ENCODE peak calls at places on chromosome 3, in nine cellular contexts. Y is GM13977; S is GDM1; K is sciatic nerve; Q is foreskin keratinocyte; X is GM23248; C is activated T-helper 1 cell treated with anti-CD3 and anti-CD28 coated beads, Interleukin-12 subunit alpha, Interleukin-12 subunit beta, Interleukin-2, Interleukin-4 antibody, amounts not matched to agents 30 ng/mL and 10 ng/mL and 1 ng/mL, durations not matched to agents 14 hours and 24 hours and 36 hours; B is T-helper 2 cell; P is neural progenitor cell. M is an unnamed sample.

GRCh38 chr3:99834584-99834957 is 16.9 kb downstream of the CMSS1 start:
- DNase-seq in X (no peak), K (no peak), Q (no peak), P (no peak), Y (no peak), B (no peak), S (no peak), C (no peak), M (no peak)

GRCh38 chr3:195753609-195754008 is 32.8 kb downstream of the MUC20 start:
- DNase-seq in P (no peak), Q (no peak), S (no peak), K (no peak), Y (peak), C (no peak), B (no peak), X (no peak), M (no peak)

GRCh38 chr3:41026394-41027177 is 172.7 kb upstream of the CTNNB1 start:
- DNase-seq in S (no peak), Q (peak), P (peak), C (no peak), B (no peak), X (peak), Y (no peak), K (peak), M (peak)

GRCh38 chr3:53152316-53152715 is 8.7 kb upstream of the PRKCD start:
- DNase-seq in Y (no peak), X (no peak), P (no peak), K (no peak), C (no peak), Q (no peak), B (no peak), S (no peak), M (no peak)

GRCh38 chr3:194003128-194004057 is 132.6 kb upstream of the HES1 start:
- DNase-seq in Q (peak), S (peak), X (peak), B (no peak), P (peak), C (no peak), K (peak), Y (peak), M (peak)

GRCh38 chr3:84039091-84039490 is 919.7 kb upstream of the CADM2 start:
- DNase-seq in C (no peak), S (no peak), Q (no peak), X (no peak), Y (no peak), P (no peak), B (no peak), K (no peak), M (no peak)

GRCh38 chr3:45054196-45054857 is 28.2 kb downstream of the CLEC3B start:
- DNase-seq in B (no peak), P (no peak), Y (no peak), X (peak), K (no peak), S (no peak), Q (no peak), C (no peak), M (no peak)

GRCh38 chr3:24142127-24142526 is 197.0 kb downstream of the NR1D2 start:
- DNase-seq in C (no peak), S (no peak), Y (no peak), Q (no peak), X (no peak), B (no peak), P (no peak), K (no peak), M (no peak)

GRCh38 chr3:81726132-81726531 is 35.3 kb downstream of the GBE1 start:
- DNase-seq in C (no peak), P (no peak), B (no peak), K (no peak), Q (no peak), S (no peak), Y (no peak), X (peak), M (no peak)

GRCh38 chr3:188111002-188111584 is 42.9 kb upstream of the LPP start:
- DNase-seq in Y (no peak), Q (no peak), P (peak), X (no peak), B (no peak), K (no peak), S (no peak), C (no peak), M (no peak)

GRCh38 chr3:43090238-43090637 is 15.6 kb downstream of the POMGNT2 start:
- DNase-seq in S (no peak), Y (no peak), C (no peak), Q (no peak), P (no peak), B (no peak), X (no peak), K (no peak), M (no peak)

GRCh38 chr3:40976241-40976640 is 223.1 kb upstream of the CTNNB1 start:
- DNase-seq in Y (no peak), K (no peak), P (no peak), S (no peak), B (no peak), X (no peak), C (no peak), Q (no peak), M (no peak)

GRCh38 chr3:3189961-3190360 is 10.5 kb upstream of the CRBN start:
- DNase-seq in P (no peak), C (no peak), B (no peak), K (no peak), S (no peak), Q (no peak), Y (no peak), X (no peak), M (no peak)

GRCh38 chr3:127748754-127749327 is 73.5 kb downstream of the MGLL start:
- DNase-seq in Y (no peak), X (peak), C (no peak), S (no peak), B (no peak), K (peak), Q (no peak), P (no peak), M (no peak)